ENCODE peak calls at places on chromosomes 13 and 19, in nine cellular contexts. Y, E, X, G, L, M, C, V and A are unnamed samples.

GRCh38 chr13:27967203-27967735 is 1.8 kb downstream of the CDX2 start:
- DNase-seq in Y (no peak), E (no peak), X (no peak), G (peak), L (no peak), M (no peak), C (no peak), V (no peak), A (no peak)

GRCh38 chr13:29847501-29847983 is 2.9 kb downstream of the UBL3 start:
- DNase-seq in Y (no peak), E (no peak), X (no peak), G (no peak), L (peak), M (no peak), C (no peak), V (peak), A (no peak)

GRCh38 chr13:24221007-24221406 is 60.5 kb downstream of the SPATA13 start:
- DNase-seq in Y (no peak), E (no peak), X (no peak), G (no peak), L (no peak), M (no peak), C (no peak), V (no peak), A (no peak)

GRCh38 chr19:51333836-51334460 is 8.0 kb downstream of the VSIG10L start:
- DNase-seq in Y (no peak), E (no peak), X (no peak), G (no peak), L (no peak), M (no peak), C (no peak), V (peak), A (no peak)

GRCh38 chr13:37074703-37075102 is 15.2 kb upstream of the SUPT20H start:
- DNase-seq in Y (no peak), E (no peak), X (no peak), G (no peak), L (peak), M (no peak), C (no peak), V (peak), A (no peak)

GRCh38 chr19:33194884-33195710 is 967 bp downstream of the LRP3 start:
- DNase-seq in Y (no peak), E (no peak), X (peak), G (peak), L (peak), M (peak), C (no peak), V (no peak), A (no peak)

GRCh38 chr19:620166-620862 is 13.0 kb downstream of the POLRMT start:
- DNase-seq in Y (no peak), E (no peak), X (no peak), G (no peak), L (no peak), M (no peak), C (no peak), V (no peak), A (no peak)

GRCh38 chr13:47661076-47661475 is 340.0 kb downstream of the SUCLA2 start:
- DNase-seq in Y (no peak), E (no peak), X (no peak), G (no peak), L (no peak), M (no peak), C (no peak), V (peak), A (no peak)

GRCh38 chr13:77893066-77893465 is 25.6 kb downstream of the EDNRB start:
- DNase-seq in Y (no peak), E (no peak), X (no peak), G (no peak), L (no peak), M (no peak), C (no peak), V (no peak), A (no peak)

GRCh38 chr13:42377640-42378382 is 105.9 kb downstream of the AKAP11 start:
- DNase-seq in Y (no peak), E (no peak), X (no peak), G (no peak), L (no peak), M (no peak), C (no peak), V (peak), A (no peak)

GRCh38 chr19:29371766-29372415 is 153.9 kb upstream of the VSTM2B start:
- DNase-seq in Y (no peak), E (no peak), X (no peak), G (peak), L (no peak), M (no peak), C (peak), V (no peak), A (no peak)

GRCh38 chr19:14562660-14563589 is 8.9 kb downstream of the NDUFB7 start:
- DNase-seq in Y (no peak), E (no peak), X (no peak), G (no peak), L (no peak), M (no peak), C (no peak), V (no peak), A (no peak)

GRCh38 chr19:41161903-41162302 is 31.1 kb upstream of the CYP2S1 start:
- DNase-seq in Y (no peak), E (no peak), X (no peak), G (peak), L (no peak), M (no peak), C (no peak), V (peak), A (no peak)

GRCh38 chr19:58566989-58567388 is 6.1 kb downstream of the MZF1 start:
- DNase-seq in Y (no peak), E (no peak), X (peak), G (no peak), L (no peak), M (no peak), C (peak), V (no peak), A (no peak)

GRCh38 chr13:110233181-110233641 is 73.7 kb downstream of the COL4A1 start:
- DNase-seq in Y (no peak), E (no peak), X (no peak), G (no peak), L (no peak), M (no peak), C (no peak), V (no peak), A (no peak)

GRCh38 chr19:32203161-32203560 is 142.2 kb upstream of the ZNF507 start:
- DNase-seq in Y (no peak), E (no peak), X (peak), G (peak), L (no peak), M (no peak), C (no peak), V (no peak), A (no peak)

GRCh38 chr19:54345938-54346386 is 7.0 kb upstream of the LILRA4 start:
- DNase-seq in Y (no peak), E (no peak), X (peak), G (no peak), L (no peak), M (no peak), C (no peak), V (no peak), A (no peak)

GRCh38 chr13:22793598-22794134 is 387.1 kb upstream of the SGCG start:
- DNase-seq in Y (no peak), E (no peak), X (no peak), G (no peak), L (no peak), M (no peak), C (no peak), V (peak), A (no peak)

GRCh38 chr19:5045015-5045414 is 76.1 kb downstream of the KDM4B start:
- DNase-seq in Y (no peak), E (no peak), X (no peak), G (no peak), L (no peak), M (no peak), C (no peak), V (no peak), A (no peak)

GRCh38 chr19:31223805-31224534 is 125.3 kb downstream of the TSHZ3 start:
- DNase-seq in Y (no peak), E (no peak), X (no peak), G (no peak), L (no peak), M (no peak), C (no peak), V (peak), A (no peak)

GRCh38 chr19:18193388-18194207 is 580 bp downstream of the MPV17L2 start:
- DNase-seq in Y (no peak), E (no peak), X (no peak), G (no peak), L (no peak), M (no peak), C (no peak), V (no peak), A (no peak)

GRCh38 chr13:86002921-86003488 is 203.8 kb upstream of the SLITRK6 start:
- DNase-seq in Y (no peak), E (no peak), X (no peak), G (no peak), L (peak), M (no peak), C (no peak), V (no peak), A (no peak)